ENCODE peak calls at places on chromosomes 16 and 17, in six cellular contexts. One of them, this sample, is unnamed.

GRCh38 chr16:49924078-49924477 is 68.2 kb upstream of the ZNF423 start:
- DNase-seq in vagina: no peak
- DNase-seq in stimulated activated CD4-positive, alpha-beta T cell treated with anti-CD3 and anti-CD28 coated beads, Interleukin-2, amount 100 ng/mL, for 48 hours: no peak
- DNase-seq in right atrium auricular region: no peak
- DNase-seq in AG09319: no peak
- DNase-seq in NCI-H510A: no peak
- DNase-seq in this sample: no peak

GRCh38 chr16:17101646-17102045 is 369.1 kb downstream of the XYLT1 start:
- DNase-seq in vagina: no peak
- DNase-seq in stimulated activated CD4-positive, alpha-beta T cell treated with anti-CD3 and anti-CD28 coated beads, Interleukin-2, amount 100 ng/mL, for 48 hours: no peak
- DNase-seq in right atrium auricular region: no peak
- DNase-seq in AG09319: no peak
- DNase-seq in NCI-H510A: no peak
- DNase-seq in this sample: no peak

GRCh38 chr17:55248077-55248476 is 16.7 kb upstream of the HLF start:
- DNase-seq in vagina: no peak
- DNase-seq in stimulated activated CD4-positive, alpha-beta T cell treated with anti-CD3 and anti-CD28 coated beads, Interleukin-2, amount 100 ng/mL, for 48 hours: no peak
- DNase-seq in right atrium auricular region: no peak
- DNase-seq in AG09319: no peak
- DNase-seq in NCI-H510A: no peak
- DNase-seq in this sample: no peak

GRCh38 chr16:77993111-77993571 is 29.2 kb upstream of the CLEC3A start:
- DNase-seq in vagina: no peak
- DNase-seq in stimulated activated CD4-positive, alpha-beta T cell treated with anti-CD3 and anti-CD28 coated beads, Interleukin-2, amount 100 ng/mL, for 48 hours: no peak
- DNase-seq in right atrium auricular region: no peak
- DNase-seq in AG09319: peak
- DNase-seq in NCI-H510A: no peak
- DNase-seq in this sample: no peak

GRCh38 chr16:53434436-53435065 is at the start of gene RBL2:
- DNase-seq in vagina: no peak
- DNase-seq in stimulated activated CD4-positive, alpha-beta T cell treated with anti-CD3 and anti-CD28 coated beads, Interleukin-2, amount 100 ng/mL, for 48 hours: peak
- DNase-seq in right atrium auricular region: no peak
- DNase-seq in AG09319: no peak
- DNase-seq in NCI-H510A: peak
- DNase-seq in this sample: peak

GRCh38 chr17:2102931-2103398 is 48.1 kb downstream of the HIC1 start:
- DNase-seq in vagina: no peak
- DNase-seq in stimulated activated CD4-positive, alpha-beta T cell treated with anti-CD3 and anti-CD28 coated beads, Interleukin-2, amount 100 ng/mL, for 48 hours: no peak
- DNase-seq in right atrium auricular region: no peak
- DNase-seq in AG09319: no peak
- DNase-seq in NCI-H510A: no peak
- DNase-seq in this sample: no peak

GRCh38 chr17:61149106-61149505 is 250.5 kb upstream of the TBX2 start:
- DNase-seq in vagina: no peak
- DNase-seq in stimulated activated CD4-positive, alpha-beta T cell treated with anti-CD3 and anti-CD28 coated beads, Interleukin-2, amount 100 ng/mL, for 48 hours: no peak
- DNase-seq in right atrium auricular region: no peak
- DNase-seq in AG09319: no peak
- DNase-seq in NCI-H510A: no peak
- DNase-seq in this sample: no peak

GRCh38 chr16:86772671-86773338 is 194.5 kb downstream of the FOXL1 start:
- DNase-seq in vagina: no peak
- DNase-seq in stimulated activated CD4-positive, alpha-beta T cell treated with anti-CD3 and anti-CD28 coated beads, Interleukin-2, amount 100 ng/mL, for 48 hours: no peak
- DNase-seq in right atrium auricular region: no peak
- DNase-seq in AG09319: no peak
- DNase-seq in NCI-H510A: no peak
- DNase-seq in this sample: no peak

GRCh38 chr16:64738321-64738960 is 383.4 kb downstream of the CDH11 start:
- DNase-seq in vagina: no peak
- DNase-seq in stimulated activated CD4-positive, alpha-beta T cell treated with anti-CD3 and anti-CD28 coated beads, Interleukin-2, amount 100 ng/mL, for 48 hours: no peak
- DNase-seq in right atrium auricular region: no peak
- DNase-seq in AG09319: no peak
- DNase-seq in NCI-H510A: no peak
- DNase-seq in this sample: no peak

GRCh38 chr17:50765454-50766221 is 1.7 kb downstream of the ANKRD40CL start:
- DNase-seq in vagina: no peak
- DNase-seq in stimulated activated CD4-positive, alpha-beta T cell treated with anti-CD3 and anti-CD28 coated beads, Interleukin-2, amount 100 ng/mL, for 48 hours: no peak
- DNase-seq in right atrium auricular region: no peak
- DNase-seq in AG09319: no peak
- DNase-seq in NCI-H510A: no peak
- DNase-seq in this sample: no peak

GRCh38 chr17:29069526-29070041 is 26.6 kb downstream of the PIPOX start:
- DNase-seq in vagina: no peak
- DNase-seq in stimulated activated CD4-positive, alpha-beta T cell treated with anti-CD3 and anti-CD28 coated beads, Interleukin-2, amount 100 ng/mL, for 48 hours: no peak
- DNase-seq in right atrium auricular region: no peak
- DNase-seq in AG09319: no peak
- DNase-seq in NCI-H510A: no peak
- DNase-seq in this sample: no peak

GRCh38 chr16:88509749-88510069 is 56.6 kb downstream of the ZFPM1 start:
- DNase-seq in vagina: no peak
- DNase-seq in stimulated activated CD4-positive, alpha-beta T cell treated with anti-CD3 and anti-CD28 coated beads, Interleukin-2, amount 100 ng/mL, for 48 hours: no peak
- DNase-seq in right atrium auricular region: no peak
- DNase-seq in AG09319: no peak
- DNase-seq in NCI-H510A: no peak
- DNase-seq in this sample: no peak

GRCh38 chr16:24423332-24423731 is 116.0 kb upstream of the RBBP6 start:
- DNase-seq in vagina: no peak
- DNase-seq in stimulated activated CD4-positive, alpha-beta T cell treated with anti-CD3 and anti-CD28 coated beads, Interleukin-2, amount 100 ng/mL, for 48 hours: no peak
- DNase-seq in right atrium auricular region: no peak
- DNase-seq in AG09319: no peak
- DNase-seq in NCI-H510A: no peak
- DNase-seq in this sample: no peak

GRCh38 chr16:67858448-67858993 is 11.0 kb upstream of the CENPT start:
- DNase-seq in vagina: no peak
- DNase-seq in stimulated activated CD4-positive, alpha-beta T cell treated with anti-CD3 and anti-CD28 coated beads, Interleukin-2, amount 100 ng/mL, for 48 hours: no peak
- DNase-seq in right atrium auricular region: no peak
- DNase-seq in AG09319: no peak
- DNase-seq in NCI-H510A: no peak
- DNase-seq in this sample: no peak

GRCh38 chr17:75471207-75471606 is 14.8 kb downstream of the TMEM94 start:
- DNase-seq in vagina: no peak
- DNase-seq in stimulated activated CD4-positive, alpha-beta T cell treated with anti-CD3 and anti-CD28 coated beads, Interleukin-2, amount 100 ng/mL, for 48 hours: no peak
- DNase-seq in right atrium auricular region: no peak
- DNase-seq in AG09319: no peak
- DNase-seq in NCI-H510A: no peak
- DNase-seq in this sample: no peak

GRCh38 chr17:17795946-17796786 is 40.6 kb downstream of the SREBF1 start:
- DNase-seq in vagina: no peak
- DNase-seq in stimulated activated CD4-positive, alpha-beta T cell treated with anti-CD3 and anti-CD28 coated beads, Interleukin-2, amount 100 ng/mL, for 48 hours: no peak
- DNase-seq in right atrium auricular region: no peak
- DNase-seq in AG09319: no peak
- DNase-seq in NCI-H510A: no peak
- DNase-seq in this sample: no peak

GRCh38 chr16:49600541-49600940 is 226.9 kb downstream of the C16orf78 start:
- DNase-seq in vagina: peak
- DNase-seq in stimulated activated CD4-positive, alpha-beta T cell treated with anti-CD3 and anti-CD28 coated beads, Interleukin-2, amount 100 ng/mL, for 48 hours: no peak
- DNase-seq in right atrium auricular region: peak
- DNase-seq in AG09319: no peak
- DNase-seq in NCI-H510A: no peak
- DNase-seq in this sample: no peak